ENCODE peak calls at places on chromosomes 4 and X, in seven cellular contexts. Y is LHCN-M2; E is stimulated activated CD4-positive, alpha-beta T cell treated with anti-CD3 and anti-CD28 coated beads, Interleukin-4, amount 100 ng/mL, for 48 hours; B is activated CD4-positive, CD25-positive, alpha-beta regulatory T cell; I is H9; X is tibial artery; K is fibroblast of gingiva. U is an unnamed sample.

GRCh38 chrX:34956915-34957314 is 14.3 kb downstream of the FAM47B start:
- DNase-seq in I (no peak), X (no peak), Y (peak), K (peak), B (no peak), E (no peak), U (no peak)

GRCh38 chr4:2248044-2248780 is 6.3 kb upstream of the HAUS3 start:
- DNase-seq in Y (no peak), B (no peak), I (no peak), E (no peak), K (no peak), X (no peak), U (no peak)

GRCh38 chrX:57918750-57919436 is 8.6 kb upstream of the ZXDA start:
- DNase-seq in X (peak), E (no peak), B (no peak), I (no peak), K (peak), Y (no peak), U (no peak)

GRCh38 chr4:155796031-155796430 is 37.2 kb downstream of the GUCY1B1 start:
- DNase-seq in X (no peak), Y (peak), I (peak), K (peak), B (no peak), E (no peak), U (no peak)

GRCh38 chrX:103464071-103464773 is 55.1 kb downstream of the RAB40A start:
- DNase-seq in B (no peak), E (no peak), X (no peak), I (peak), Y (peak), K (peak), U (no peak)

GRCh38 chr4:107814758-107815552 is 9.8 kb upstream of the SGMS2 start:
- DNase-seq in B (no peak), I (no peak), K (no peak), Y (no peak), X (no peak), E (no peak), U (no peak)

GRCh38 chrX:135112096-135112729 is 8.1 kb downstream of the ETDB start:
- DNase-seq in X (no peak), K (peak), I (peak), B (no peak), E (no peak), Y (peak), U (no peak)

GRCh38 chrX:130393451-130394074 is 8.1 kb upstream of the GPR119 start:
- DNase-seq in B (no peak), K (peak), Y (peak), I (peak), X (no peak), E (no peak), U (no peak)

GRCh38 chr4:3364199-3364598 is 71.4 kb downstream of the RGS12 start:
- DNase-seq in B (no peak), K (no peak), E (no peak), Y (no peak), X (no peak), I (no peak), U (no peak)

GRCh38 chr4:19735012-19735411 is 516.7 kb upstream of the SLIT2 start:
- DNase-seq in B (no peak), I (no peak), Y (no peak), E (no peak), X (no peak), K (peak), U (no peak)

GRCh38 chrX:10794203-10794630 is 173.8 kb upstream of the MID1 start:
- DNase-seq in E (no peak), I (no peak), X (no peak), K (no peak), B (no peak), Y (peak), U (no peak)

GRCh38 chr4:2744576-2745270 is 11.4 kb downstream of the TNIP2 start:
- DNase-seq in X (no peak), I (no peak), K (no peak), E (no peak), Y (no peak), B (no peak), U (no peak)

GRCh38 chrX:6981718-6982406 is 165.7 kb upstream of the STS start:
- DNase-seq in X (no peak), I (no peak), B (no peak), Y (no peak), K (no peak), E (no peak), U (no peak)

GRCh38 chr4:8294036-8294435 is 24.5 kb downstream of the HTRA3 start:
- DNase-seq in E (no peak), X (peak), Y (no peak), K (no peak), B (no peak), I (no peak), U (no peak)

GRCh38 chr4:30728291-30728690 is 8.1 kb downstream of the PCDH7 start:
- DNase-seq in X (no peak), K (no peak), B (no peak), I (no peak), Y (no peak), E (no peak), U (no peak)

GRCh38 chr4:80307183-80307735 is 28.3 kb upstream of the CFAP299 start:
- DNase-seq in I (no peak), B (no peak), Y (peak), K (no peak), E (no peak), X (no peak), U (no peak)

GRCh38 chr4:139279723-139280620 is at the start of gene MGARP:
- DNase-seq in B (no peak), X (no peak), I (peak), E (peak), K (peak), Y (peak), U (no peak)

GRCh38 chr4:1053080-1053661 is 41.7 kb downstream of the FGFRL1 start:
- DNase-seq in B (no peak), I (peak), X (peak), K (peak), E (no peak), Y (peak), U (no peak)

GRCh38 chr4:34636623-34637022 is 1607.7 kb downstream of the ARAP2 start:
- DNase-seq in E (no peak), B (no peak), I (no peak), K (no peak), Y (no peak), X (no peak), U (no peak)

GRCh38 chr4:151263455-151263854 is 13.5 kb upstream of the PRSS48 start:
- DNase-seq in Y (no peak), B (no peak), I (no peak), X (no peak), K (no peak), E (no peak), U (no peak)

GRCh38 chrX:37958493-37959211 is 47.7 kb upstream of the SYTL5 start:
- DNase-seq in I (no peak), E (no peak), X (no peak), B (no peak), Y (peak), K (peak), U (no peak)

GRCh38 chr4:41148292-41148691 is 66.0 kb downstream of the APBB2 start:
- DNase-seq in E (no peak), I (no peak), Y (no peak), B (no peak), X (no peak), K (no peak), U (no peak)

GRCh38 chr4:165621983-165622382 is 243.2 kb downstream of the CPE start:
- DNase-seq in I (no peak), K (no peak), E (no peak), X (no peak), Y (no peak), B (no peak), U (no peak)

GRCh38 chrX:85379174-85379907 is at the start of gene POF1B:
- DNase-seq in X (no peak), I (peak), E (no peak), K (no peak), B (no peak), Y (no peak), U (no peak)

GRCh38 chr4:3374011-3374645 is 67.6 kb upstream of the HGFAC start:
- DNase-seq in I (no peak), X (no peak), K (no peak), Y (no peak), E (no peak), B (no peak), U (no peak)

GRCh38 chr4:98262431-98262830 is 1.2 kb downstream of the RAP1GDS1 start:
- DNase-seq in K (no peak), X (no peak), B (no peak), Y (peak), E (no peak), I (no peak), U (no peak)

GRCh38 chrX:40784516-40785151 is 49.3 kb upstream of the MED14 start:
- DNase-seq in I (no peak), Y (no peak), B (no peak), K (no peak), X (no peak), E (no peak), U (no peak)

GRCh38 chrX:100863326-100863854 is 10.8 kb downstream of the NOX1 start:
- DNase-seq in Y (no peak), X (no peak), B (no peak), E (no peak), I (no peak), K (no peak), U (no peak)

GRCh38 chr4:54254116-54254914 is 25.2 kb downstream of the PDGFRA start:
- DNase-seq in K (no peak), Y (no peak), X (no peak), B (no peak), E (no peak), I (no peak), U (no peak)

GRCh38 chr4:113882668-113883067 is 96.8 kb downstream of the ARSJ start:
- DNase-seq in I (no peak), K (peak), E (no peak), B (no peak), Y (peak), X (no peak), U (no peak)

GRCh38 chr4:140863187-140863586 is 107.0 kb upstream of the TBC1D9 start:
- DNase-seq in X (no peak), B (no peak), I (no peak), K (no peak), E (no peak), Y (no peak), U (no peak)

GRCh38 chr4:8393593-8394038 is 46.9 kb downstream of the ACOX3 start:
- DNase-seq in I (no peak), K (peak), B (no peak), E (no peak), Y (peak), X (peak), U (no peak)

GRCh38 chrX:40105791-40106676 is 8.3 kb upstream of the BCOR start:
- DNase-seq in X (peak), K (no peak), I (peak), E (peak), B (no peak), Y (peak), U (no peak)

GRCh38 chr4:5738061-5738460 is 27.1 kb downstream of the EVC start:
- DNase-seq in I (no peak), Y (no peak), X (no peak), K (no peak), E (no peak), B (no peak), U (no peak)